ENCODE peak calls at places on chromosomes 3 and 15, in eight cellular contexts. One of them, this sample, is unnamed.

GRCh38 chr3:196341142-196341541 is 3.0 kb upstream of the TM4SF19 start:
- DNase-seq in AG09319: no peak
- DNase-seq in tibial artery: no peak
- DNase-seq in progenitor cell of endocrine pancreas: no peak
- DNase-seq in ascending aorta: no peak
- DNase-seq in cardiac muscle cell: peak; percentile 61
- DNase-seq in upper lobe of right lung: no peak
- DNase-seq in spleen: no peak
- DNase-seq in this sample: no peak

GRCh38 chr3:38480093-38480445 is 16.1 kb upstream of the EXOG start:
- DNase-seq in AG09319: no peak
- DNase-seq in tibial artery: no peak
- DNase-seq in cardiac muscle cell: no peak
- DNase-seq in ascending aorta: no peak
- DNase-seq in progenitor cell of endocrine pancreas: no peak
- DNase-seq in upper lobe of right lung: no peak
- DNase-seq in spleen: no peak
- DNase-seq in this sample: no peak

GRCh38 chr15:91127236-91127914 is 27.3 kb downstream of the SV2B start:
- DNase-seq in AG09319: no peak
- DNase-seq in cardiac muscle cell: no peak
- DNase-seq in progenitor cell of endocrine pancreas: no peak
- DNase-seq in spleen: no peak
- DNase-seq in ascending aorta: no peak
- DNase-seq in tibial artery: no peak
- DNase-seq in upper lobe of right lung: no peak
- DNase-seq in this sample: no peak

GRCh38 chr15:81880314-81880713 is 165.5 kb downstream of the MEX3B start:
- DNase-seq in AG09319: no peak
- DNase-seq in ascending aorta: no peak
- DNase-seq in upper lobe of right lung: no peak
- DNase-seq in tibial artery: no peak
- DNase-seq in cardiac muscle cell: no peak
- DNase-seq in spleen: no peak
- DNase-seq in progenitor cell of endocrine pancreas: no peak
- DNase-seq in this sample: no peak

GRCh38 chr3:183265157-183265642 is 12.1 kb downstream of the B3GNT5 start:
- DNase-seq in spleen: no peak
- DNase-seq in progenitor cell of endocrine pancreas: no peak
- DNase-seq in cardiac muscle cell: peak; percentile 77
- DNase-seq in upper lobe of right lung: no peak
- DNase-seq in AG09319: no peak
- DNase-seq in ascending aorta: no peak
- DNase-seq in tibial artery: no peak
- DNase-seq in this sample: peak; percentile 32

GRCh38 chr15:40340740-40341400 is at the start of gene CCDC9B:
- DNase-seq in AG09319: peak; percentile 74
- DNase-seq in progenitor cell of endocrine pancreas: no peak
- DNase-seq in cardiac muscle cell: peak; percentile 91
- DNase-seq in upper lobe of right lung: peak; percentile 95
- DNase-seq in tibial artery: peak; percentile 99
- DNase-seq in ascending aorta: peak; percentile 96
- DNase-seq in spleen: peak; percentile 85
- DNase-seq in this sample: peak; percentile 90

GRCh38 chr3:9397911-9398714 is 698 bp downstream of the SETD5 start:
- DNase-seq in progenitor cell of endocrine pancreas: peak; percentile 13
- DNase-seq in tibial artery: peak; percentile 79
- DNase-seq in spleen: peak; percentile 94
- DNase-seq in AG09319: no peak
- DNase-seq in upper lobe of right lung: peak; percentile 68
- DNase-seq in ascending aorta: peak; percentile 70
- DNase-seq in cardiac muscle cell: peak; percentile 54
- DNase-seq in this sample: peak; percentile 53

GRCh38 chr3:192794216-192794615 is 66.9 kb upstream of the FGF12 start:
- DNase-seq in tibial artery: no peak
- DNase-seq in cardiac muscle cell: no peak
- DNase-seq in ascending aorta: no peak
- DNase-seq in progenitor cell of endocrine pancreas: no peak
- DNase-seq in spleen: no peak
- DNase-seq in upper lobe of right lung: no peak
- DNase-seq in AG09319: no peak
- DNase-seq in this sample: no peak

GRCh38 chr3:24837601-24838000 is 343.0 kb upstream of the THRB start:
- DNase-seq in ascending aorta: no peak
- DNase-seq in upper lobe of right lung: no peak
- DNase-seq in AG09319: no peak
- DNase-seq in tibial artery: no peak
- DNase-seq in cardiac muscle cell: no peak
- DNase-seq in spleen: no peak
- DNase-seq in progenitor cell of endocrine pancreas: no peak
- DNase-seq in this sample: no peak

GRCh38 chr3:43770426-43771103 is 79.8 kb downstream of the ABHD5 start:
- DNase-seq in tibial artery: peak; percentile 87
- DNase-seq in upper lobe of right lung: peak; percentile 74
- DNase-seq in ascending aorta: peak; percentile 92
- DNase-seq in spleen: no peak
- DNase-seq in AG09319: no peak
- DNase-seq in cardiac muscle cell: peak; percentile 41
- DNase-seq in progenitor cell of endocrine pancreas: no peak
- DNase-seq in this sample: peak; percentile 79

GRCh38 chr3:9071982-9072666 is 108.9 kb upstream of the RAD18 start:
- DNase-seq in cardiac muscle cell: no peak
- DNase-seq in tibial artery: no peak
- DNase-seq in ascending aorta: no peak
- DNase-seq in upper lobe of right lung: no peak
- DNase-seq in AG09319: no peak
- DNase-seq in spleen: no peak
- DNase-seq in progenitor cell of endocrine pancreas: no peak
- DNase-seq in this sample: no peak

GRCh38 chr3:16825617-16826204 is 59.0 kb upstream of the PLCL2 start:
- DNase-seq in spleen: no peak
- DNase-seq in tibial artery: no peak
- DNase-seq in upper lobe of right lung: no peak
- DNase-seq in AG09319: no peak
- DNase-seq in progenitor cell of endocrine pancreas: no peak
- DNase-seq in ascending aorta: no peak
- DNase-seq in cardiac muscle cell: no peak
- DNase-seq in this sample: peak; percentile 35

GRCh38 chr15:78866824-78867223 is 5.9 kb upstream of the MORF4L1 start:
- DNase-seq in upper lobe of right lung: no peak
- DNase-seq in AG09319: no peak
- DNase-seq in ascending aorta: no peak
- DNase-seq in tibial artery: no peak
- DNase-seq in spleen: no peak
- DNase-seq in progenitor cell of endocrine pancreas: no peak
- DNase-seq in cardiac muscle cell: no peak
- DNase-seq in this sample: no peak

GRCh38 chr3:186782542-186783069 is 771 bp upstream of the EIF4A2 start:
- DNase-seq in ascending aorta: no peak
- DNase-seq in cardiac muscle cell: no peak
- DNase-seq in AG09319: no peak
- DNase-seq in progenitor cell of endocrine pancreas: no peak
- DNase-seq in tibial artery: no peak
- DNase-seq in upper lobe of right lung: no peak
- DNase-seq in spleen: no peak
- DNase-seq in this sample: no peak

GRCh38 chr3:151434151-151434890 is 26.5 kb downstream of the IGSF10 start:
- DNase-seq in cardiac muscle cell: peak; percentile 84
- DNase-seq in AG09319: peak; percentile 47
- DNase-seq in upper lobe of right lung: no peak
- DNase-seq in spleen: no peak
- DNase-seq in progenitor cell of endocrine pancreas: no peak
- DNase-seq in tibial artery: no peak
- DNase-seq in ascending aorta: no peak
- DNase-seq in this sample: no peak

GRCh38 chr3:111691293-111691909 is 96.3 kb upstream of the ZBED2 start:
- DNase-seq in tibial artery: no peak
- DNase-seq in AG09319: peak; percentile 40
- DNase-seq in spleen: no peak
- DNase-seq in cardiac muscle cell: peak; percentile 69
- DNase-seq in ascending aorta: no peak
- DNase-seq in upper lobe of right lung: no peak
- DNase-seq in progenitor cell of endocrine pancreas: no peak
- DNase-seq in this sample: no peak

GRCh38 chr3:172285844-172286243 is 162.4 kb downstream of the GHSR start:
- DNase-seq in cardiac muscle cell: peak; percentile 58
- DNase-seq in ascending aorta: no peak
- DNase-seq in upper lobe of right lung: no peak
- DNase-seq in spleen: no peak
- DNase-seq in tibial artery: no peak
- DNase-seq in AG09319: no peak
- DNase-seq in progenitor cell of endocrine pancreas: no peak
- DNase-seq in this sample: no peak

GRCh38 chr3:196775938-196776337 is 36.3 kb downstream of the PAK2 start:
- DNase-seq in spleen: no peak
- DNase-seq in progenitor cell of endocrine pancreas: no peak
- DNase-seq in ascending aorta: no peak
- DNase-seq in upper lobe of right lung: no peak
- DNase-seq in tibial artery: no peak
- DNase-seq in AG09319: no peak
- DNase-seq in cardiac muscle cell: no peak
- DNase-seq in this sample: no peak

GRCh38 chr3:100073555-100074307 is 40.6 kb downstream of the FILIP1L start:
- DNase-seq in spleen: no peak
- DNase-seq in ascending aorta: no peak
- DNase-seq in tibial artery: no peak
- DNase-seq in cardiac muscle cell: peak; percentile 64
- DNase-seq in progenitor cell of endocrine pancreas: no peak
- DNase-seq in AG09319: peak; percentile 43
- DNase-seq in upper lobe of right lung: no peak
- DNase-seq in this sample: no peak

GRCh38 chr3:128372707-128373533 is 93.8 kb downstream of the DNAJB8 start:
- DNase-seq in progenitor cell of endocrine pancreas: no peak
- DNase-seq in AG09319: no peak
- DNase-seq in tibial artery: no peak
- DNase-seq in ascending aorta: no peak
- DNase-seq in cardiac muscle cell: no peak
- DNase-seq in upper lobe of right lung: no peak
- DNase-seq in spleen: no peak
- DNase-seq in this sample: no peak

GRCh38 chr3:128378631-128379347 is 87.9 kb downstream of the DNAJB8 start:
- DNase-seq in tibial artery: peak; percentile 74
- DNase-seq in ascending aorta: no peak
- DNase-seq in spleen: no peak
- DNase-seq in progenitor cell of endocrine pancreas: no peak
- DNase-seq in upper lobe of right lung: no peak
- DNase-seq in cardiac muscle cell: peak; percentile 38
- DNase-seq in AG09319: no peak
- DNase-seq in this sample: peak; percentile 25

GRCh38 chr3:128379768-128380167 is 86.9 kb downstream of the DNAJB8 start:
- DNase-seq in AG09319: no peak
- DNase-seq in tibial artery: no peak
- DNase-seq in spleen: no peak
- DNase-seq in ascending aorta: no peak
- DNase-seq in cardiac muscle cell: no peak
- DNase-seq in upper lobe of right lung: no peak
- DNase-seq in progenitor cell of endocrine pancreas: no peak
- DNase-seq in this sample: no peak

GRCh38 chr3:128374746-128375445 is 91.8 kb downstream of the DNAJB8 start:
- DNase-seq in tibial artery: no peak
- DNase-seq in cardiac muscle cell: no peak
- DNase-seq in AG09319: no peak
- DNase-seq in ascending aorta: no peak
- DNase-seq in upper lobe of right lung: no peak
- DNase-seq in progenitor cell of endocrine pancreas: no peak
- DNase-seq in spleen: no peak
- DNase-seq in this sample: no peak

GRCh38 chr3:128376516-128376915 is 90.2 kb downstream of the DNAJB8 start:
- DNase-seq in AG09319: no peak
- DNase-seq in progenitor cell of endocrine pancreas: no peak
- DNase-seq in spleen: no peak
- DNase-seq in upper lobe of right lung: no peak
- DNase-seq in ascending aorta: no peak
- DNase-seq in cardiac muscle cell: no peak
- DNase-seq in tibial artery: no peak
- DNase-seq in this sample: no peak
- TF ChIP-seq CTCF in AG09319: no peak
- TF ChIP-seq CTCF in progenitor cell of endocrine pancreas: no peak
- TF ChIP-seq CTCF in spleen: no peak
- TF ChIP-seq CTCF in upper lobe of right lung: no peak
- TF ChIP-seq CTCF in ascending aorta: no peak
- TF ChIP-seq CTCF in cardiac muscle cell: no peak
- TF ChIP-seq CTCF in tibial artery: no peak
- TF ChIP-seq CTCF in this sample: no peak

GRCh38 chr3:49378249-49378899 is 20.2 kb upstream of the GPX1 start:
- DNase-seq in tibial artery: peak; percentile 79
- DNase-seq in progenitor cell of endocrine pancreas: no peak
- DNase-seq in cardiac muscle cell: peak; percentile 88
- DNase-seq in spleen: no peak
- DNase-seq in ascending aorta: peak; percentile 73
- DNase-seq in AG09319: peak; percentile 77
- DNase-seq in upper lobe of right lung: peak; percentile 73
- DNase-seq in this sample: peak; percentile 23
- TF ChIP-seq CTCF in tibial artery: no peak
- TF ChIP-seq CTCF in progenitor cell of endocrine pancreas: no peak
- TF ChIP-seq CTCF in cardiac muscle cell: no peak
- TF ChIP-seq CTCF in spleen: no peak
- TF ChIP-seq CTCF in ascending aorta: no peak
- TF ChIP-seq CTCF in AG09319: no peak
- TF ChIP-seq CTCF in upper lobe of right lung: no peak
- TF ChIP-seq CTCF in this sample: no peak

GRCh38 chr15:62477929-62478328 is 312.8 kb upstream of the C2CD4B start:
- DNase-seq in spleen: no peak
- DNase-seq in upper lobe of right lung: no peak
- DNase-seq in cardiac muscle cell: no peak
- DNase-seq in ascending aorta: no peak
- DNase-seq in progenitor cell of endocrine pancreas: no peak
- DNase-seq in AG09319: no peak
- DNase-seq in tibial artery: no peak
- DNase-seq in this sample: no peak

GRCh38 chr15:62483817-62484216 is 318.7 kb upstream of the C2CD4B start:
- DNase-seq in spleen: no peak
- DNase-seq in ascending aorta: no peak
- DNase-seq in AG09319: no peak
- DNase-seq in progenitor cell of endocrine pancreas: no peak
- DNase-seq in upper lobe of right lung: no peak
- DNase-seq in cardiac muscle cell: peak; percentile 61
- DNase-seq in tibial artery: no peak
- DNase-seq in this sample: no peak

GRCh38 chr15:62486041-62486440 is 321.0 kb upstream of the C2CD4B start:
- DNase-seq in progenitor cell of endocrine pancreas: no peak
- DNase-seq in upper lobe of right lung: no peak
- DNase-seq in cardiac muscle cell: peak; percentile 46
- DNase-seq in spleen: no peak
- DNase-seq in ascending aorta: no peak
- DNase-seq in tibial artery: no peak
- DNase-seq in AG09319: no peak
- DNase-seq in this sample: no peak

GRCh38 chr15:62485170-62485720 is 320.2 kb upstream of the C2CD4B start:
- DNase-seq in cardiac muscle cell: no peak
- DNase-seq in spleen: no peak
- DNase-seq in ascending aorta: no peak
- DNase-seq in AG09319: no peak
- DNase-seq in tibial artery: no peak
- DNase-seq in progenitor cell of endocrine pancreas: no peak
- DNase-seq in upper lobe of right lung: no peak
- DNase-seq in this sample: no peak

GRCh38 chr15:62482715-62483429 is 317.8 kb upstream of the C2CD4B start:
- DNase-seq in spleen: no peak
- DNase-seq in progenitor cell of endocrine pancreas: no peak
- DNase-seq in upper lobe of right lung: no peak
- DNase-seq in AG09319: no peak
- DNase-seq in ascending aorta: no peak
- DNase-seq in tibial artery: no peak
- DNase-seq in cardiac muscle cell: peak; percentile 46
- DNase-seq in this sample: no peak
- TF ChIP-seq CTCF in spleen: no peak
- TF ChIP-seq CTCF in progenitor cell of endocrine pancreas: peak; percentile 36
- TF ChIP-seq CTCF in upper lobe of right lung: no peak
- TF ChIP-seq CTCF in AG09319: no peak
- TF ChIP-seq CTCF in ascending aorta: no peak
- TF ChIP-seq CTCF in tibial artery: no peak
- TF ChIP-seq CTCF in cardiac muscle cell: peak; percentile 36
- TF ChIP-seq CTCF in this sample: no peak

GRCh38 chr3:42600958-42601675 is 631 bp downstream of the NKTR start:
- DNase-seq in cardiac muscle cell: peak; percentile 72
- DNase-seq in spleen: no peak
- DNase-seq in AG09319: no peak
- DNase-seq in progenitor cell of endocrine pancreas: no peak
- DNase-seq in upper lobe of right lung: peak; percentile 83
- DNase-seq in ascending aorta: peak; percentile 84
- DNase-seq in tibial artery: peak; percentile 86
- DNase-seq in this sample: peak; percentile 73
- TF ChIP-seq CTCF in cardiac muscle cell: no peak
- TF ChIP-seq CTCF in spleen: peak; percentile 32
- TF ChIP-seq CTCF in AG09319: no peak
- TF ChIP-seq CTCF in progenitor cell of endocrine pancreas: no peak
- TF ChIP-seq CTCF in upper lobe of right lung: no peak
- TF ChIP-seq CTCF in ascending aorta: no peak
- TF ChIP-seq CTCF in tibial artery: peak; percentile 12
- TF ChIP-seq CTCF in this sample: peak; percentile 9

This sample was measured in testis.